ENCODE peak calls at places on chromosomes 16 and 17, in six cellular contexts. Y is nephron progenitor cell; R is GM12865; P is CD4-positive, alpha-beta T cell; H is fibroblast of mammary gland; U is AG10803. W is an unnamed sample.

GRCh38 chr16:18931756-18932155 is 5.5 kb upstream of the SMG1 start:
- DNase-seq in U (no peak), P (no peak), R (peak; percentile 63), H (no peak), Y (no peak), W (peak; percentile 20)

GRCh38 chr17:8417806-8418205 is 17.9 kb upstream of the NDEL1 start:
- DNase-seq in U (no peak), R (no peak), P (no peak), H (no peak), Y (no peak), W (no peak)

GRCh38 chr17:39920218-39921210 is 2.1 kb upstream of the GSDMB start:
- DNase-seq in R (peak; percentile 53), U (no peak), Y (peak; percentile 22), H (no peak), P (peak; percentile 44), W (peak; percentile 58)

GRCh38 chr17:42288985-42289862 is 926 bp downstream of the STAT5A start:
- DNase-seq in R (peak; percentile 58), Y (no peak), U (no peak), H (no peak), P (peak; percentile 66), W (peak; percentile 68)

GRCh38 chr16:79430129-79430789 is 170.3 kb downstream of the MAF start:
- DNase-seq in R (no peak), U (no peak), Y (no peak), H (no peak), P (no peak), W (no peak)

GRCh38 chr16:81939164-81940067 is 71.9 kb downstream of the SDR42E1 start:
- DNase-seq in H (no peak), U (no peak), Y (no peak), R (no peak), P (no peak), W (no peak)

GRCh38 chr16:67252806-67253497 is 4.2 kb downstream of the SLC9A5 start:
- DNase-seq in H (no peak), P (no peak), U (no peak), Y (no peak), R (no peak), W (no peak)

GRCh38 chr16:87384162-87384999 is 805 bp upstream of the FBXO31 start:
- DNase-seq in R (no peak), Y (peak; percentile 75), U (no peak), H (no peak), P (no peak), W (no peak)

GRCh38 chr16:52068447-52069074 is 478.4 kb downstream of the TOX3 start:
- DNase-seq in H (peak; percentile 2), U (peak; percentile 25), P (no peak), Y (peak; percentile 27), R (peak; percentile 12), W (no peak)

GRCh38 chr17:9179602-9180001 is 158.3 kb downstream of the NTN1 start:
- DNase-seq in U (no peak), Y (no peak), H (no peak), P (no peak), R (no peak), W (no peak)

GRCh38 chr17:78759203-78759968 is 22.7 kb downstream of the CYTH1 start:
- DNase-seq in R (peak; percentile 78), Y (no peak), H (peak; percentile 32), P (peak; percentile 82), U (no peak), W (no peak)

GRCh38 chr17:67212716-67213417 is 32.1 kb downstream of the HELZ start:
- DNase-seq in P (no peak), H (peak; percentile 64), Y (no peak), U (peak; percentile 78), R (no peak), W (no peak)

GRCh38 chr17:66716236-66717026 is 118.5 kb upstream of the CACNG5 start:
- DNase-seq in H (peak; percentile 21), P (no peak), U (no peak), R (no peak), Y (peak; percentile 22), W (no peak)

GRCh38 chr17:2965621-2966275 is 97.7 kb downstream of the OR1D5 start:
- DNase-seq in H (peak; percentile 72), Y (no peak), P (no peak), U (peak; percentile 26), R (no peak), W (no peak)

GRCh38 chr16:69187387-69187890 is 475 bp downstream of the SNTB2 start:
- DNase-seq in Y (peak; percentile 63), R (peak; percentile 62), U (peak; percentile 43), P (peak; percentile 47), H (no peak), W (peak; percentile 66)

GRCh38 chr16:65905326-65905725 is 461.2 kb upstream of the CDH5 start:
- DNase-seq in P (no peak), U (no peak), R (no peak), H (no peak), Y (no peak), W (no peak)

GRCh38 chr16:29943846-29944669 is 17.8 kb upstream of the TMEM219 start:
- DNase-seq in H (peak; percentile 99), R (no peak), Y (peak; percentile 28), P (no peak), U (peak; percentile 98), W (no peak)
- TF ChIP-seq CTCF in H (peak; percentile 52), R (no peak), Y (no peak), P (no peak), U (peak; percentile 57), W (no peak)

GRCh38 chr16:48901712-48902374 is 291.9 kb upstream of the N4BP1 start:
- DNase-seq in R (peak; percentile 40), U (no peak), P (no peak), Y (no peak), H (peak; percentile 3), W (no peak)
- TF ChIP-seq CTCF in R (no peak), U (peak; percentile 12), P (no peak), Y (peak; percentile 26), H (peak; percentile 3), W (no peak)

GRCh38 chr16:28967156-28967555 is 7.4 kb upstream of the SPNS1 start:
- DNase-seq in P (no peak), U (no peak), R (no peak), Y (no peak), H (no peak), W (no peak)

DNA sequence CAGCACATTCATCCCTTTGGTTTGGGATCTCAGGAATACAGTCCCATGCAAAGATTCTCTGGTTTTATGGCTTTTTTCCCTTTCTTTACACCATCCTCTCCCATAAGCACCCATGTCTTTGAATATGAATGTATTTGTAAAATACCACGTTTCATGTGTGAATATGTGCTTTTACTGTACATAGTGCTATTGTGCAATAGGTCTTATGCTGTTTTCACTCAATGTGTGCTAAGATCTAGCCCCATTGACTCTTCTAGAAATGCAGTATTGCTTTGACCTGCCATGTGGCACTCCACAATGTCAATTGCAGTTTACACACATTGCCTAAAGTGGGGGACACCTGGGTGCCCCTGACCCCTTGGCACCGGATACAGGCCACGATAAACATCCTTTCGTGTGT is 10.1 kb upstream of the SPNS1 start:
- DNase-seq in U (no peak), H (no peak), Y (no peak), P (no peak), R (no peak), W (no peak)
- TF ChIP-seq CTCF in U (no peak), H (no peak), Y (no peak), P (no peak), R (no peak), W (no peak)

GRCh38 chr16:31764103-31764502 is 109.5 kb upstream of the ZNF267 start:
- DNase-seq in Y (no peak), P (no peak), U (no peak), H (no peak), R (no peak), W (no peak)
- TF ChIP-seq CTCF in Y (no peak), P (no peak), U (no peak), H (no peak), R (no peak), W (no peak)

DNA sequence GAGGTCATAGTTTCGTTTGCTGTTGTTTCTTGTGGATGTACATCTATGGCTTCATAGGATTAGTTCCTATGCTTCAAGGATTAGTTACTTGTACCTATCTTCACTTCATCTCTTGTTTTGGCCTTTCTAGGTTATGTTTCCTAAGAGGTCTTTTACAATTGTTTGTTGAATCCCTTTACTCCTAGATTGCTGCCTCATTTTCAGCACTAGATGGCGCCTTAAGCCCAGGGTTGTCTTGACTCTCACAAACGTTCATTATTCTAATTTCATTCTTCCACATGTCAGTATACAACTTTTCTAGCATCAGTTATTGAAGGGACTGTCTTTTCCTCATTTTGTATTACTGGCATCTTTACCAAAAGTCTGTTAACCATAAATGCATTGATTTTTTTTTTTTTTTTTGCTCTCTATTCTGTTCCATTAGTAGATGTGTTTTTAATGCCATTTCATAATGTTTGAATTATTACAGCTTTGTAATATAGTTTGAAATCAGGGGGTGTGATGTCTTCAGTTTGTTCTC is 45.0 kb upstream of the NACA2 start:
- DNase-seq in Y (peak; percentile 27), R (peak; percentile 78), U (peak; percentile 55), H (peak; percentile 69), P (peak; percentile 37), W (peak; percentile 12)
- TF ChIP-seq CTCF in Y (peak; percentile 59), R (peak; percentile 73), U (peak; percentile 88), H (peak; percentile 92), P (peak; percentile 46), W (peak; percentile 79)

GRCh38 chr16:78096386-78096785 is 3.1 kb upstream of the WWOX start:
- DNase-seq in P (no peak), R (no peak), H (peak; percentile 33), U (no peak), Y (no peak), W (no peak)
- TF ChIP-seq CTCF in P (no peak), R (no peak), H (no peak), U (no peak), Y (no peak), W (no peak)

GRCh38 chr17:4366312-4367063 is at the start of gene UBE2G1:
- DNase-seq in P (peak; percentile 100), Y (peak; percentile 100), H (peak; percentile 94), U (peak; percentile 95), R (peak; percentile 99), W (peak; percentile 98)
- TF ChIP-seq CTCF in P (no peak), Y (peak; percentile 29), H (no peak), U (peak; percentile 23), R (peak; percentile 28), W (peak; percentile 25)

W was measured in GM13977.